ENCODE peak calls at places on chromosomes 2 and 18, in seven cellular contexts. I, A, E, F, K, C and X are unnamed samples. For H3K4me1, the result is how much of the 10 kb centered on the place peaks cover.

GRCh38 chr2:231396058-231396821 is 730 bp downstream of the B3GNT7 start:
- DNase-seq in I (no peak), K (peak), C (no peak), A (no peak), E (peak), F (no peak), X (no peak)

GRCh38 chr2:120680136-120680761 is 55.4 kb upstream of the GLI2 start:
- DNase-seq in A (peak), E (peak), F (peak), C (peak), I (peak), K (peak), X (peak)

GRCh38 chr2:104794416-104794815 is 59.5 kb upstream of the POU3F3 start:
- DNase-seq in E (no peak), I (no peak), C (no peak), F (peak), A (no peak), K (no peak), X (no peak)

GRCh38 chr2:166170356-166170755 is 42.5 kb upstream of the SCN1A start:
- DNase-seq in A (no peak), I (peak), E (no peak), C (no peak), K (no peak), F (peak), X (no peak)

GRCh38 chr2:64770781-64771334 is 117.1 kb upstream of the SERTAD2 start:
- DNase-seq in E (no peak), I (peak), A (no peak), C (peak), K (peak), F (peak), X (no peak)

GRCh38 chr2:233338046-233338445 is 16.2 kb upstream of the DGKD start:
- DNase-seq in F (no peak), K (no peak), A (no peak), E (no peak), I (no peak), C (no peak), X (no peak)

GRCh38 chr2:71784734-71785549 is 331.6 kb downstream of the DYSF start:
- DNase-seq in F (peak), E (peak), C (no peak), A (no peak), I (no peak), K (peak), X (no peak)

GRCh38 chr2:207035855-207036254 is 96.5 kb downstream of the CPO start:
- DNase-seq in I (no peak), E (no peak), F (peak), A (no peak), C (no peak), K (no peak), X (no peak)

GRCh38 chr2:32900246-32901000 is 46.3 kb upstream of the LTBP1 start:
- DNase-seq in C (no peak), F (no peak), K (no peak), I (no peak), E (no peak), A (no peak), X (no peak)

GRCh38 chr2:39954346-39954745 is 175.3 kb upstream of the THUMPD2 start:
- DNase-seq in E (no peak), K (no peak), C (no peak), F (peak), A (no peak), I (no peak), X (no peak)

GRCh38 chr2:26640331-26640745 is 828 bp downstream of the CIB4 start:
- DNase-seq in C (no peak), K (peak), E (no peak), A (no peak), I (peak), F (peak), X (no peak)

GRCh38 chr2:85589982-85590791 is 5.4 kb upstream of the RNF181 start:
- DNase-seq in A (no peak), I (peak), C (peak), E (no peak), K (no peak), F (peak), X (no peak)

GRCh38 chr2:165044505-165045303 is 89.4 kb upstream of the SLC38A11 start:
- DNase-seq in E (no peak), C (no peak), F (no peak), K (no peak), A (no peak), I (no peak), X (no peak)

GRCh38 chr2:166485558-166486193 is 8.4 kb downstream of the SCN7A start:
- DNase-seq in I (peak), E (no peak), F (no peak), K (no peak), C (no peak), A (no peak), X (no peak)

GRCh38 chr2:217047209-217047998 is 187.5 kb upstream of the TNP1 start:
- DNase-seq in C (no peak), I (peak), A (no peak), E (no peak), K (no peak), F (no peak), X (no peak)

GRCh38 chr18:45657357-45658335 is 42.4 kb downstream of the SLC14A2 start:
- DNase-seq in I (no peak), C (no peak), A (peak), K (no peak), E (no peak), F (peak), X (peak)

GRCh38 chr2:98869272-98869641 is 66.8 kb downstream of the CRACDL start:
- DNase-seq in C (no peak), A (no peak), K (no peak), E (peak), F (no peak), I (no peak), X (no peak)

GRCh38 chr2:240293865-240294461 is 141.5 kb upstream of the GPC1 start:
- DNase-seq in F (no peak), K (no peak), E (no peak), A (no peak), I (no peak), C (peak), X (no peak)

GRCh38 chr18:24138884-24139616 is at the start of gene CABYR:
- DNase-seq in I (peak), A (no peak), E (peak), F (peak), K (peak), C (peak), X (peak)

GRCh38 chr2:180657054-180657453 is 323.4 kb upstream of the UBE2E3 start:
- DNase-seq in K (no peak), E (peak), I (no peak), F (peak), A (no peak), C (no peak), X (no peak)

GRCh38 chr2:21161832-21162614 is 38.3 kb downstream of the TDRD15 start:
- DNase-seq in E (no peak), A (no peak), C (no peak), F (no peak), K (no peak), I (no peak), X (no peak)

GRCh38 chr2:195202163-195202845 is 454.7 kb upstream of the SLC39A10 start:
- DNase-seq in F (peak), C (no peak), I (no peak), A (peak), E (no peak), K (no peak), X (peak)

GRCh38 chr2:160305081-160305750 is 105.1 kb upstream of the ITGB6 start:
- DNase-seq in C (no peak), A (no peak), E (no peak), F (peak), K (no peak), I (peak), X (no peak)

GRCh38 chr2:128684523-128684922 is 365.9 kb upstream of the HS6ST1 start:
- DNase-seq in K (no peak), A (no peak), C (no peak), F (no peak), E (no peak), I (no peak), X (no peak)

GRCh38 chr2:160109939-160110673 is 47.7 kb upstream of the PLA2R1 start:
- DNase-seq in I (peak), K (peak), E (peak), F (peak), C (peak), A (peak), X (peak)

GRCh38 chr18:51490860-51491259 is 293.4 kb upstream of the MEX3C start:
- DNase-seq in K (no peak), I (no peak), C (no peak), A (no peak), F (no peak), E (no peak), X (no peak)

GRCh38 chr2:195308163-195308562 is 348.9 kb upstream of the SLC39A10 start:
- DNase-seq in K (no peak), E (peak), A (no peak), F (no peak), I (no peak), C (no peak), X (no peak)

GRCh38 chr2:163187119-163187518 is 348.6 kb upstream of the KCNH7 start:
- DNase-seq in C (no peak), K (no peak), E (no peak), A (no peak), F (no peak), I (no peak), X (no peak)

GRCh38 chr2:50347355-50348044 is 684.4 kb downstream of the NRXN1 start:
- DNase-seq in F (peak), C (peak), E (no peak), I (no peak), A (no peak), K (no peak), X (no peak)

GRCh38 chr2:123715467-123715982 is 309.6 kb upstream of the CNTNAP5 start:
- DNase-seq in I (no peak), A (no peak), E (no peak), K (no peak), C (no peak), F (no peak), X (no peak)

GRCh38 chr18:48781041-48781989 is 169.4 kb downstream of the SMAD7 start:
- DNase-seq in I (peak), F (peak), A (no peak), E (peak), K (peak), C (peak), X (no peak)

GRCh38 chr18:48781990-48782368 is 168.8 kb downstream of the SMAD7 start:
- DNase-seq in I (no peak), A (no peak), E (peak), C (peak), K (no peak), F (peak), X (no peak)

GRCh38 chr18:48779462-48779861 is 171.3 kb downstream of the SMAD7 start:
- DNase-seq in E (no peak), C (peak), K (no peak), F (no peak), A (no peak), I (no peak), X (no peak)

GRCh38 chr18:48778344-48779011 is 172.3 kb downstream of the SMAD7 start:
- DNase-seq in K (no peak), C (peak), A (no peak), E (no peak), I (no peak), F (no peak), X (no peak)

GRCh38 chr18:48780151-48781001 is 170.4 kb downstream of the SMAD7 start:
- DNase-seq in A (no peak), K (no peak), C (peak), E (no peak), F (peak), I (peak), X (no peak)
- H3K4me3 ChIP-seq in A (no peak), K (no peak), C (no peak), E (no peak), F (no peak), I (no peak), X (no peak)

DNA sequence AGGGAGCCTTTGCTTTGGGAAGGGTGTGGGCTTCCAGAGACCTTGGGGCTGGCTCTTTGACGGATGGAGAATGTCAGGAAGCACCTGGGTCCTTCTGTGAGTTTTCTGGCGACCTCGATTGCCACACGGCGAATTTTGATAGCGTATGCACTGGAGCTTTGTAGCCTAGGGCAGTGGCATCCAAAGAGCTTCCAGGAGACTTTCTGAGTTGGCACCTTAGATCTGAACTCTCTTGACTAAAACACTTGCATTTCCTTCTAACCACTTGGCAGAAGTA is 7.6 kb downstream of the RNF144A start:
- DNase-seq in K (no peak), E (no peak), I (no peak), A (no peak), F (no peak), C (no peak), X (no peak)
- H3K4me1 ChIP-seq in K (half or more), E (under half), I (under half), A (half or more), F (under half), C (under half), X (half or more)

GRCh38 chr2:11131166-11131920 is 23.9 kb upstream of the SLC66A3 start:
- DNase-seq in I (no peak), K (no peak), F (no peak), C (peak), E (no peak), A (no peak), X (no peak)

GRCh38 chr2:11127791-11128190 is 27.5 kb upstream of the SLC66A3 start:
- DNase-seq in F (no peak), K (no peak), E (no peak), C (no peak), I (no peak), A (no peak), X (no peak)

GRCh38 chr2:11129598-11130449 is 25.4 kb upstream of the SLC66A3 start:
- DNase-seq in K (peak), C (peak), E (peak), F (no peak), I (no peak), A (peak), X (peak)

GRCh38 chr2:11124760-11125068 is 30.6 kb upstream of the SLC66A3 start:
- DNase-seq in A (no peak), E (no peak), F (no peak), C (no peak), I (no peak), K (no peak), X (no peak)

GRCh38 chr2:11128258-11128951 is 26.9 kb upstream of the SLC66A3 start:
- DNase-seq in I (peak), A (no peak), C (no peak), E (no peak), K (no peak), F (peak), X (no peak)
- H3K4me3 ChIP-seq in I (no peak), A (no peak), C (no peak), E (no peak), K (no peak), F (no peak), X (no peak)

GRCh38 chr2:226122067-226122466 is 677.6 kb downstream of the IRS1 start:
- DNase-seq in F (peak), A (no peak), E (no peak), K (no peak), C (no peak), I (no peak), X (no peak)

GRCh38 chr2:226124548-226125011 is 675.0 kb downstream of the IRS1 start:
- DNase-seq in F (peak), I (peak), E (no peak), A (no peak), K (no peak), C (peak), X (no peak)

GRCh38 chr2:226118471-226119429 is 680.9 kb downstream of the IRS1 start:
- DNase-seq in K (peak), A (no peak), F (peak), E (no peak), I (peak), C (no peak), X (no peak)

GRCh38 chr2:226123307-226123706 is 676.3 kb downstream of the IRS1 start:
- DNase-seq in F (peak), E (no peak), K (no peak), I (peak), C (no peak), A (no peak), X (no peak)

DNA sequence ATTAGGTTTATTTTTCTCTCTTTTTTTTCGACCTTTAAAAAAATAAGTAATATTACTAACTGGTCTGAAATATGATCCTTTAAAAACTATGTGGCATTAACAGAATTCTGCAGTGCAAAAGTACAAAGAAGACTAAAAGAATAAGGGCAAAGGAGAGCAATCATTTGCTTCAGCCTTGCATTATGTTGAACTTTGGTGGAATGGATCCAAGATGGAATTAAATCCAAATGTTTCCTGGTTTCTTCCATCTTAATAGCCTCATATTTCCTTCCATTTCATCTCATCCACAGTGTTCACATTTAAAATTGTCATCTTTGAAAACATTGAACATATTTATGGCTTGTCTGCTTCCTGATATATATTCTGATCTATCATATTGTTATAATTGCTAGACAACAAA is 678.3 kb downstream of the IRS1 start:
- DNase-seq in K (no peak), E (no peak), F (no peak), C (no peak), I (peak), A (no peak), X (no peak)
- H3K4me1 ChIP-seq in K (under half), E (under half), F (half or more), C (under half), I (under half), A (under half), X (under half)

DNA sequence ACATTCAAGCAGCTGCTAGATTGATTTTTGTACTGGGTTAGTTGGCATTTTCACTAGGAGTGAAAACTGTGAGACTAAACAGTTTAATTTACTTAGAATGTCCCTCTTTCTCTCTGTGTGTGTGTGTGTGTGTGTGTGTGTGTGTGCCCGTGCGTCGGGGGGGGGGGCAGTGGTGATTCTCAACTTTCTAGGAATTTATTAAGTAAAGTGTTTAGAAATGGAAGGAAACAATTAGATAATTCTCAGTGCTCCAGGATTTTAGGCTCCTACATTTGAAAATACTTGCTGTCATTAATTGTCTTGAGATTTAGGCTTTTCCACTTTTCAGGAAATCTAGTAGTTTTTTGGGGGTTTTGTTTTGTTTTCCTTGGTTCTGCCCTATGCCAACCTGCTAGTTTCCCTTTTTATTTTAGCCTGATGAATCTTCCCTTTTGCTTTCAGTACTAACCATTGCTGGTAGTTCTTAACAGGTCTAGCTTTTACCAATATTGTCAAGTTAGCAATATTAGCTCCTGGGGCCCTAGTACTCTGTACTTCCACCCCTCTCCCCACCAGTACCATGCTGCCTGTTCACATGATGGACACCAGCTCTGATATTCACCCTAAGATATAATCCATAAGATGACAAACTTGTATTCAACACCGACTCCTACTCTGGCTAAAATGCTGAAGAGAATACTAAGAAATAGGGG is 4.9 kb downstream of the EPAS1 start:
- DNase-seq in F (no peak), C (no peak), K (no peak), I (no peak), A (no peak), E (no peak), X (no peak)
- H3K4me3 ChIP-seq in F (no peak), C (peak), K (no peak), I (no peak), A (no peak), E (no peak), X (no peak)

GRCh38 chr2:9298583-9298982 is 92.0 kb downstream of the ASAP2 start:
- DNase-seq in A (no peak), E (no peak), F (no peak), K (no peak), I (no peak), C (no peak), X (no peak)

GRCh38 chr2:9296559-9296958 is 89.9 kb downstream of the ASAP2 start:
- DNase-seq in K (no peak), I (no peak), A (no peak), E (no peak), C (no peak), F (no peak), X (no peak)

GRCh38 chr2:9299444-9300100 is 93.0 kb downstream of the ASAP2 start:
- DNase-seq in K (no peak), F (no peak), A (no peak), E (no peak), C (peak), I (no peak), X (no peak)

GRCh38 chr2:9297156-9297555 is 90.5 kb downstream of the ASAP2 start:
- DNase-seq in A (no peak), C (no peak), E (no peak), I (no peak), K (no peak), F (no peak), X (no peak)

DNA sequence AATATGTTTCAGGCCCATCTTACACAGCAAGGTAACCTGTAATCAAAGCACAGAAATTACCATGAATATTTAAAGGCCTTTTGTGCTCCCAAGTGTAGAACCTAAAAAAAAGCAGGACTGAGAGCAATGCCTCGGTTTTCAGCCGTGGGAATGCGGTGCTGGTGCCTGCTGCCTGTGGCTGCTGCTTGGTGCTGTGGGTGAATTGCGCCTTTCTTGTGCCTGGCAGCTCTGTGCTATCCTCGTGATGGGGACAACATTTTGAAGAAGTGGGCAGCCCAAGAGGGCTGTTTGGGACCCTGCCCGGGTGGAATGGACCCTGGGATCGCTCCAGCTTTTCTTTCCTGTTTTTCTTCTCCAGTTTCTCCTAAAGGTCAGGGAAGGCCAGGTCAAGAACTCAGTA is 91.2 kb downstream of the ASAP2 start:
- DNase-seq in F (no peak), K (no peak), C (no peak), E (no peak), A (no peak), I (no peak), X (no peak)
- H3K4me1 ChIP-seq in F (under half), K (under half), C (under half), E (under half), A (under half), I (under half), X (under half)